ENCODE peak calls at places on chromosomes 2 and 18, in nine cellular contexts. K, M, D, N, F, R, Q, E and B are unnamed samples.

GRCh38 chr18:80096032-80096565 is 13.0 kb upstream of the ADNP2 start:
- DNase-seq in K (no peak), M (no peak), D (no peak), N (no peak), F (no peak), R (no peak), Q (no peak), E (no peak), B (no peak)

GRCh38 chr2:217943379-217944321 is 59.1 kb downstream of the TNS1 start:
- DNase-seq in K (no peak), M (peak; percentile 87), D (peak; percentile 60), N (peak; percentile 30), F (peak; percentile 96), R (no peak), Q (no peak), E (no peak), B (peak; percentile 77)

GRCh38 chr2:238421695-238422035 is 5.1 kb upstream of the ASB1 start:
- DNase-seq in K (no peak), M (no peak), D (no peak), N (no peak), F (no peak), R (no peak), Q (no peak), E (no peak), B (no peak)

GRCh38 chr2:86274265-86274917 is 63.0 kb downstream of the REEP1 start:
- DNase-seq in K (peak; percentile 10), M (no peak), D (peak; percentile 65), N (no peak), F (no peak), R (no peak), Q (no peak), E (no peak), B (no peak)

GRCh38 chr2:59276033-59276432 is 1034.9 kb upstream of the FANCL start:
- DNase-seq in K (no peak), M (peak; percentile 5), D (no peak), N (no peak), F (no peak), R (no peak), Q (no peak), E (no peak), B (no peak)

GRCh38 chr18:9766076-9766481 is 58.0 kb downstream of the RAB31 start:
- DNase-seq in K (no peak), M (no peak), D (peak; percentile 30), N (no peak), F (no peak), R (no peak), Q (no peak), E (no peak), B (no peak)

GRCh38 chr2:128727914-128728313 is 409.2 kb upstream of the HS6ST1 start:
- DNase-seq in K (peak; percentile 77), M (no peak), D (peak; percentile 96), N (peak; percentile 53), F (no peak), R (no peak), Q (no peak), E (no peak), B (no peak)

GRCh38 chr2:184779777-184780176 is 181.4 kb downstream of the ZNF804A start:
- DNase-seq in K (no peak), M (no peak), D (no peak), N (no peak), F (no peak), R (no peak), Q (no peak), E (no peak), B (no peak)

GRCh38 chr2:112216158-112216557 is 38.7 kb downstream of the ZC3H8 start:
- DNase-seq in K (no peak), M (no peak), D (peak; percentile 42), N (no peak), F (peak; percentile 20), R (no peak), Q (no peak), E (no peak), B (no peak)

GRCh38 chr2:70651727-70652126 is 98.1 kb upstream of the TGFA start:
- DNase-seq in K (no peak), M (no peak), D (no peak), N (no peak), F (no peak), R (no peak), Q (no peak), E (no peak), B (no peak)